ENCODE peak calls at places on chromosome 5, in eight cellular contexts. Y is astrocyte of the spinal cord, N is NCI-H2081, B is A549, S is esophagus muscularis mucosa, F is progenitor cell of endocrine pancreas, P is iPS DF 19.7, D is EH. X is an unnamed sample.

GRCh38 chr5:89595065-89595464 is 712.1 kb upstream of the MEF2C start:
- DNase-seq in Y (peak), N (no peak), B (no peak), S (no peak), F (no peak), P (no peak), D (no peak), X (no peak)

GRCh38 chr5:40165789-40166728 is 513.7 kb upstream of the PTGER4 start:
- DNase-seq in Y (peak), N (no peak), B (peak), S (no peak), F (no peak), P (peak), D (peak), X (no peak)

GRCh38 chr5:139911425-139912120 is 116.0 kb downstream of the PSD2 start:
- DNase-seq in Y (no peak), N (no peak), B (no peak), S (no peak), F (no peak), P (no peak), D (no peak), X (no peak)

GRCh38 chr5:40572947-40573346 is 106.8 kb upstream of the PTGER4 start:
- DNase-seq in Y (peak), N (no peak), B (no peak), S (no peak), F (no peak), P (no peak), D (peak), X (no peak)

GRCh38 chr5:66361070-66361469 is 217.0 kb downstream of the SREK1 start:
- DNase-seq in Y (no peak), N (no peak), B (no peak), S (no peak), F (no peak), P (no peak), D (no peak), X (no peak)

GRCh38 chr5:111111956-111112355 is 19.8 kb downstream of the WDR36 start:
- DNase-seq in Y (no peak), N (no peak), B (no peak), S (no peak), F (no peak), P (no peak), D (no peak), X (no peak)

GRCh38 chr5:38433160-38433861 is 123.1 kb downstream of the LIFR start:
- DNase-seq in Y (peak), N (no peak), B (no peak), S (no peak), F (no peak), P (no peak), D (peak), X (no peak)

GRCh38 chr5:122942164-122942914 is 94.2 kb downstream of the PPIC start:
- DNase-seq in Y (peak), N (no peak), B (no peak), S (no peak), F (no peak), P (no peak), D (peak), X (no peak)

GRCh38 chr5:168578006-168578405 is 1.2 kb downstream of the PANK3 start:
- DNase-seq in Y (peak), N (no peak), B (no peak), S (no peak), F (no peak), P (no peak), D (peak), X (no peak)

GRCh38 chr5:56094579-56095361 is 100.0 kb upstream of the IL6ST start:
- DNase-seq in Y (no peak), N (no peak), B (no peak), S (no peak), F (no peak), P (no peak), D (no peak), X (no peak)

GRCh38 chr5:54990751-54991349 is 5.5 kb upstream of the ESM1 start:
- DNase-seq in Y (peak), N (no peak), B (no peak), S (no peak), F (no peak), P (no peak), D (peak), X (no peak)

GRCh38 chr5:119187776-119188529 is 117.1 kb downstream of the DMXL1 start:
- DNase-seq in Y (no peak), N (no peak), B (no peak), S (no peak), F (no peak), P (no peak), D (no peak), X (no peak)

GRCh38 chr5:137137013-137137632 is 362.0 kb downstream of the SPOCK1 start:
- DNase-seq in Y (no peak), N (no peak), B (no peak), S (no peak), F (no peak), P (no peak), D (no peak), X (no peak)

GRCh38 chr5:125412561-125413535 is 666.4 kb upstream of the ZNF608 start:
- DNase-seq in Y (peak), N (peak), B (peak), S (no peak), F (peak), P (peak), D (peak), X (peak)

GRCh38 chr5:172901012-172901780 is 58.0 kb upstream of the RPL26L1 start:
- DNase-seq in Y (peak), N (no peak), B (peak), S (no peak), F (no peak), P (no peak), D (peak), X (peak)

GRCh38 chr5:37197340-37198050 is 51.7 kb downstream of the CPLANE1 start:
- DNase-seq in Y (peak), N (no peak), B (no peak), S (no peak), F (no peak), P (no peak), D (peak), X (no peak)

GRCh38 chr5:177366528-177367322 is 9.0 kb downstream of the RGS14 start:
- DNase-seq in Y (peak), N (no peak), B (no peak), S (peak), F (peak), P (no peak), D (peak), X (no peak)

GRCh38 chr5:120539471-120539870 is 75.4 kb downstream of the PRR16 start:
- DNase-seq in Y (no peak), N (no peak), B (no peak), S (no peak), F (no peak), P (no peak), D (no peak), X (no peak)

GRCh38 chr5:21919417-21920022 is 933.6 kb downstream of the CDH12 start:
- DNase-seq in Y (peak), N (peak), B (peak), S (no peak), F (peak), P (no peak), D (no peak), X (peak)

GRCh38 chr5:172618574-172619365 is 22.3 kb upstream of the NEURL1B start:
- DNase-seq in Y (no peak), N (no peak), B (no peak), S (no peak), F (no peak), P (no peak), D (no peak), X (no peak)

GRCh38 chr5:180831139-180832080 is 28.8 kb upstream of the MGAT1 start:
- DNase-seq in Y (peak), N (peak), B (peak), S (peak), F (peak), P (no peak), D (peak), X (peak)

X was measured in Caco-2.